ENCODE peak calls at places on chromosomes 13 and 19, in four cellular contexts. M is GM23338, F is neuronal stem cell, G is uterus. S is an unnamed sample.

GRCh38 chr13:23673867-23674605 is 103.8 kb downstream of the TNFRSF19 start:
- DNase-seq in M (no peak), F (no peak), G (no peak), S (no peak)

GRCh38 chr13:25501231-25501630 is 129.5 kb downstream of the ATP8A2 start:
- DNase-seq in F (no peak), G (no peak), M (no peak), S (no peak)

GRCh38 chr19:34082289-34083077 is 89.8 kb upstream of the LSM14A start:
- DNase-seq in G (no peak), M (peak; percentile 58), F (peak; percentile 18), S (no peak)

GRCh38 chr13:45916036-45916435 is 64.5 kb upstream of the SIAH3 start:
- DNase-seq in M (no peak), G (no peak), F (no peak), S (no peak)

GRCh38 chr13:103315701-103316100 is 249.5 kb upstream of the SLC10A2 start:
- DNase-seq in M (no peak), F (no peak), G (no peak), S (no peak)

GRCh38 chr19:1553415-1553814 is 14.7 kb downstream of the MEX3D start:
- DNase-seq in F (no peak), M (no peak), G (no peak), S (no peak)

GRCh38 chr13:51785592-51786424 is 18.2 kb downstream of the DHRS12 start:
- DNase-seq in F (no peak), G (peak; percentile 66), M (no peak), S (no peak)

GRCh38 chr13:89402211-89402610 is 1731.0 kb downstream of the SLITRK5 start:
- DNase-seq in G (no peak), F (no peak), M (no peak), S (no peak)

GRCh38 chr19:18389095-18389735 is 3.3 kb downstream of the GDF15 start:
- DNase-seq in G (no peak), M (no peak), F (no peak), S (no peak)

GRCh38 chr19:14577885-14578427 is 4.9 kb upstream of the CLEC17A start:
- DNase-seq in M (peak; percentile 58), G (no peak), F (no peak), S (no peak)

GRCh38 chr19:13937479-13938360 is 497 bp downstream of the PODNL1 start:
- DNase-seq in M (peak; percentile 37), F (no peak), G (no peak), S (no peak)

GRCh38 chr19:29858000-29858596 is 46.3 kb downstream of the CCNE1 start:
- DNase-seq in M (peak; percentile 87), G (no peak), F (no peak), S (no peak)

DNA sequence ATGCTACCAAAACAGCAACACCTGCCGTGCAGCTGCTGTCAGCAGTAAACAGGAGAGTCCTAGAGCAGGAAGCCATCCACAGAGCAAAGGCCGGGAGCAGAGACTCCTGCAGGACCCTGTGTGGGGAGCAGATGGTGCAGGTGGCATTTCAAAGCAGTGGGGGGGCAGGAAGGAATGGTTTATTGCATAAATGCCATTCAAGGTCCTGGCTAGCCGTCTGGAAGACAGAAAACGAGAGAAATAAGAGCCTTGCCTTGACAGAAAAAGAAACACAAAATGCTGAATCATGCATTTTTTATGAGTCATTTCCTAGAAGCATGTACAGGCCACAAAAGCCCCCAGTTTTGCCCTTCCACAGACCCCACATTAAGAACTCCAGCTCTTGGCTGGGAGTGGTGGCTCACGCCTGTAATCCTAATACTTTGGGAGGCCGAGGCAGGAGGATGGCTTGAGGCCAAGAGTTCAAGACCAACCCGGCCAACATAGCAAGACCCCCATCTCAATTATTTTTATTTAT is 5.4 kb downstream of the RSPH6A start:
- DNase-seq in M (peak; percentile 77), G (no peak), F (no peak), S (no peak)
- H3K27ac ChIP-seq in M (peak overlapping the region; percentile 85), G (no peak overlapping the region), F (no peak overlapping the region), S (no peak overlapping the region)

GRCh38 chr13:93680329-93680728 is 453.7 kb downstream of the GPC6 start:
- DNase-seq in F (no peak), M (peak; percentile 13), G (no peak), S (no peak)
- H3K27ac ChIP-seq in F (no peak overlapping the region), M (no peak overlapping the region), G (no peak overlapping the region), S (no peak overlapping the region)

GRCh38 chr13:110238795-110239194 is 68.2 kb downstream of the COL4A1 start:
- DNase-seq in F (no peak), M (no peak), G (no peak), S (no peak)
- H3K27ac ChIP-seq in F (no peak overlapping the region), M (no peak overlapping the region), G (peak overlapping the region; percentile 45), S (no peak overlapping the region)

GRCh38 chr19:6216996-6217751 is 62.6 kb downstream of the MLLT1 start:
- DNase-seq in M (peak; percentile 89), F (peak; percentile 92), G (peak; percentile 59), S (no peak)
- H3K27ac ChIP-seq in M (no peak overlapping the region), F (peak overlapping the region; percentile 99), G (peak overlapping the region; percentile 68), S (no peak overlapping the region)

GRCh38 chr13:114071991-114072390 is 60.4 kb downstream of the RASA3 start:
- DNase-seq in G (peak; percentile 13), F (no peak), M (no peak), S (no peak)
- H3K27ac ChIP-seq in G (no peak overlapping the region), F (peak overlapping the region; percentile 96), M (no peak overlapping the region), S (peak overlapping the region; percentile 63)

DNA sequence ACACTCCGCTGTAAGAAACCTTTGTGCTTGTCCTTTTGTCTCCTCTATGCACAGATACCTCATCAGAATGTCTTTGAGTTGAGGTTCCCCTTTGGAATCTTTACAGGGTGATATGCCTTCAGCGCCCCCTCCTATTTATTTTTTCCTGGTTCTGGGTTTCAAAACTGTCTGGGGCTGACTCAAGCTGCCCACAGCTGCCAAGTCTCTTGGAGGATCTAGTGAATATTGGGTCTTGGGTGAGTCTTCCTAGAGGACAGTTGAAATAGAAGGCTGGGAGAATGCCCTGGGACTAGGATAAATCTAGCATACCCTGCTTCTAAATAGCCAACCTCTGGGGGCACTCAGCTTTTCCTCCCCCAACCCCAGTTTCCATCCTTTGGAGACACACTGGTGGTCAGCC is 945 bp downstream of the ZNF136 start:
- DNase-seq in G (no peak), M (peak; percentile 14), F (no peak), S (no peak)
- H3K27ac ChIP-seq in G (peak overlapping the region; percentile 89), M (peak overlapping the region; percentile 85), F (no peak overlapping the region), S (no peak overlapping the region)

DNA sequence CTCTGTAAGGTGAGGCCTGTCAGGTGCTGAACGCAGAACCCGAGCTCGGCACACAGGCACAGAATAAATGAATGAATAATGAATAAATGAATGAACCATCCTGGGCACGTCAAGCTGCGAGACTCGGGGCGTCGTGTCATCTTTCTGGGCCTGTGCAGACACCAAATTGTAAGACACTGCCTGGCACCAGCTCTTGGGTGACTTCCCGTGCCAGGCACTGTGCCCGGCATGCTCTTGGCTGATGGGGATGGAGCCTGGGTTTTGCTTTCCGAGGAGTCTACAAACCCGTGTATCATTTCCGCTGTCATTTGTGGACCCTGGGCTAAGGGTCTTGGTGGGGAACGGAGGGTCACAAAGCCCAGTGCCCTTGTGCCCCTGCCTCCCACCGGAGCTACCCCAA is 43.9 kb downstream of the CELF5 start:
- DNase-seq in F (no peak), M (no peak), G (no peak), S (peak; percentile 68)
- H3K27ac ChIP-seq in F (no peak overlapping the region), M (no peak overlapping the region), G (no peak overlapping the region), S (no peak overlapping the region)

S was measured in substantia nigra.